ENCODE peak calls at places on chromosomes 11 and 22, in six cellular contexts. W is IMR-90, A is H9, N is neuronal stem cell, C is H1, P is trophoblast cell. Z is an unnamed sample.

GRCh38 chr11:34721646-34722045 is 100.8 kb downstream of the EHF start:
- DNase-seq in N (no peak), W (peak; percentile 27), P (no peak), A (no peak), C (no peak), Z (peak; percentile 51)

GRCh38 chr11:61586792-61587430 is 6.0 kb upstream of the SYT7 start:
- DNase-seq in P (peak; percentile 75), C (no peak), W (no peak), A (no peak), N (no peak), Z (no peak)

GRCh38 chr22:19816372-19817119 is 38.1 kb downstream of the GNB1L start:
- DNase-seq in N (no peak), W (no peak), A (no peak), P (no peak), C (no peak), Z (no peak)

GRCh38 chr22:49368976-49369725 is 458.5 kb downstream of the BRD1 start:
- DNase-seq in A (peak; percentile 21), P (no peak), C (no peak), W (no peak), N (no peak), Z (no peak)

GRCh38 chr11:561148-562003 is 606 bp downstream of the RASSF7 start:
- DNase-seq in N (no peak), A (no peak), C (no peak), W (no peak), P (peak; percentile 60), Z (no peak)

GRCh38 chr22:20299736-20300136 is 20.1 kb downstream of the DGCR6L start:
- DNase-seq in P (no peak), C (no peak), W (peak; percentile 28), N (no peak), A (no peak), Z (peak; percentile 10)

GRCh38 chr11:25775608-25776007 is 556.3 kb upstream of the ANO3 start:
- DNase-seq in C (no peak), W (no peak), P (no peak), N (no peak), A (no peak), Z (peak; percentile 13)

GRCh38 chr11:130168105-130168504 is 8.5 kb downstream of the ST14 start:
- DNase-seq in N (no peak), A (no peak), C (no peak), P (no peak), W (peak; percentile 88), Z (no peak)

GRCh38 chr11:11993814-11994213 is 14.6 kb downstream of the DKK3 start:
- DNase-seq in A (peak; percentile 55), P (peak; percentile 92), W (peak; percentile 86), N (no peak), C (no peak), Z (peak; percentile 93)

GRCh38 chr22:21448627-21449416 is 18.4 kb upstream of the TMEM191C start:
- DNase-seq in W (no peak), A (peak; percentile 18), C (no peak), P (no peak), N (no peak), Z (no peak)

GRCh38 chr22:24433868-24434471 is 6.6 kb downstream of the ADORA2A start:
- DNase-seq in W (peak; percentile 73), N (no peak), P (peak; percentile 46), C (no peak), A (no peak), Z (peak; percentile 73)

GRCh38 chr22:31075961-31076360 is 5.2 kb upstream of the SMTN start:
- DNase-seq in P (no peak), C (no peak), A (no peak), N (no peak), W (peak; percentile 41), Z (no peak)

GRCh38 chr11:112216591-112217105 is 9.6 kb upstream of the PTS start:
- DNase-seq in W (peak; percentile 83), N (no peak), C (no peak), A (no peak), P (no peak), Z (peak; percentile 53)

GRCh38 chr22:49772692-49773091 is 55.0 kb downstream of the BRD1 start:
- DNase-seq in C (no peak), N (no peak), A (no peak), P (no peak), W (no peak), Z (no peak)

GRCh38 chr11:24078056-24078455 is 418.8 kb upstream of the LUZP2 start:
- DNase-seq in N (no peak), P (no peak), W (peak; percentile 87), A (no peak), C (no peak), Z (peak; percentile 62)

GRCh38 chr11:77347962-77348361 is 46.5 kb upstream of the GDPD4 start:
- DNase-seq in A (no peak), W (no peak), N (no peak), C (no peak), P (no peak), Z (no peak)

GRCh38 chr11:107741044-107741823 is 29.4 kb upstream of the SLN start:
- DNase-seq in N (no peak), C (no peak), W (peak; percentile 44), P (peak; percentile 65), A (no peak), Z (peak; percentile 28)

GRCh38 chr22:29987143-29987542 is 93.1 kb upstream of the HORMAD2 start:
- DNase-seq in W (no peak), A (no peak), P (no peak), N (no peak), C (no peak), Z (no peak)

GRCh38 chr11:117259417-117259816 is 26.9 kb downstream of the RNF214 start:
- DNase-seq in W (peak; percentile 79), P (no peak), A (no peak), N (no peak), C (no peak), Z (no peak)

DNA sequence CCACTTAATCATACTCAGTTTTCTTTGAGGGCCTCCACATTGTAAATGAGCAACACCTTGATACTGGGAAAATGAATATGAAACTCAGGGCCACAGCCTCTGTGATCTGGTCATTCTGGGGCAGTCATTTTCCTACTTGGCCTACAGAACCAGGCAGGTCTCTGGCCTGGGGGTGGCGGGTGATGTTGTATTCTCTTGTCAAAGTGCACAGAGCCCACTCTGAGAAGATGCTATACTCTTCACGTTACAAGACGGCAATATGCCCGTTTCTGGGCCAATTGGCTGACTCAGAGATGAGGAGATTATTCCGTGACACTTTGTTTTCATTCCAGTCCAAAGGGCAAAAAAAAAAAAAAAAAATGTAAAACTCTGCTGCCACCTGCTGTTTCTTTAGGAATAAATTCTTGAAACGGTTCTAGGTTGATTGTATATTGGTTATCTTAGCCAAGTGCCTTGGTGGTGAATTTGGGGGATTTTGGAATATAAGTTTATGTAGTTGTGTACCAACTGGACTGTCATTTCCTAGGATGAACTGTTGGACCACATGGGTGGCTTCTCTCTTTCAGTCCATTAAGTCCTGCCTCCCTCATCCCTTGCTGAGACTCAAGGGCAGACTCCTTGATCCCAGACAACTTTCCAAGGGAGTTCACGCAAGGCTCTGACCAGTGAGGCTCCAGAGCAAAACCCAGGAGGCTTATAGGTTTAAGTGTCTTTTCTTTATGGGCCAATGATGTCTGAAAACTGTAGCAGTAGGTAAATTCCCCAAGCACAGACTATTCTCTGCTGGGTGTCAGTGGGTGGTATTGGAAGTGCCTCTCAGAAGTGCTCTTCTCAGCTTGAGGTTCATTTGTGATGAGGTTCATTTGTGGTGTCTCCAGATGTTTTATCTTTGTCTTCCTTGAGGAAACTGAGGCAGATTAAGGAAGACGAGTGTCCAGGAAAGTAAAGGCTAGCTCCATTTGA is 18.2 kb downstream of the ADM start:
- DNase-seq in P (peak; percentile 98), N (no peak), C (no peak), A (no peak), W (peak; percentile 93), Z (peak; percentile 95)
- H2BK120ac ChIP-seq in P (no peak overlapping the region), N (no peak overlapping the region), C (peak overlapping the region; percentile 88), A (no peak overlapping the region), W (peak overlapping the region; percentile 91), Z (peak overlapping the region; percentile 40)

DNA sequence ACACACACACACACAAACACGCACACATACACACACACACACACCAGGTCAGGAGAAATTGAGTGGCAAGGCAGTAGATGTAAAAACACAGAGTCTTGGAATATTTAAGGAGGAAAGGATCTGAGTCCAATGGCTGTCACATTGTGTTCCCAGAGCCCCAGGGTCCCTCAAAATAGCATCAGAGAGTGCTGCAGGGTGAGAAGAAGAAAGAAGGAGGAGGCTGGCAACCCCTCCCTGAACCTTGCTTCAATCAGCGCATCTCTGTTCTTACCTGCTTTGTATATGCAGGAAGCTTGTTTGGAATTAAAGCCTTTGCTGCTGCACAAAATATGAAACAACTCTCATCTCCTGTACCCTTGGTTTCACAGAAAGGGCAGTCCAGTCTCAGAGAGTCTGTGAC is 406.5 kb downstream of the MIAT start:
- DNase-seq in P (no peak), C (no peak), W (no peak), N (no peak), A (no peak), Z (no peak)
- H4K91ac ChIP-seq in P (no peak overlapping the region), C (no peak overlapping the region), W (no peak overlapping the region), N (no peak overlapping the region), A (no peak overlapping the region), Z (no peak overlapping the region)

GRCh38 chr11:65487467-65488272 is 11.2 kb upstream of the MALAT1 start:
- DNase-seq in A (peak; percentile 100), P (peak; percentile 100), N (peak; percentile 99), W (peak; percentile 100), C (peak; percentile 97), Z (peak; percentile 100)

GRCh38 chr11:65489061-65489705 is 9.7 kb upstream of the MALAT1 start:
- DNase-seq in N (peak; percentile 88), C (no peak), A (peak; percentile 93), P (peak; percentile 99), W (peak; percentile 90), Z (peak; percentile 98)

GRCh38 chr11:65485820-65486219 is 13.0 kb upstream of the MALAT1 start:
- DNase-seq in A (no peak), P (no peak), W (no peak), C (no peak), N (no peak), Z (no peak)

GRCh38 chr11:65488273-65489058 is 10.4 kb upstream of the MALAT1 start:
- DNase-seq in P (peak; percentile 67), W (peak; percentile 71), C (no peak), N (no peak), A (no peak), Z (peak; percentile 80)

DNA sequence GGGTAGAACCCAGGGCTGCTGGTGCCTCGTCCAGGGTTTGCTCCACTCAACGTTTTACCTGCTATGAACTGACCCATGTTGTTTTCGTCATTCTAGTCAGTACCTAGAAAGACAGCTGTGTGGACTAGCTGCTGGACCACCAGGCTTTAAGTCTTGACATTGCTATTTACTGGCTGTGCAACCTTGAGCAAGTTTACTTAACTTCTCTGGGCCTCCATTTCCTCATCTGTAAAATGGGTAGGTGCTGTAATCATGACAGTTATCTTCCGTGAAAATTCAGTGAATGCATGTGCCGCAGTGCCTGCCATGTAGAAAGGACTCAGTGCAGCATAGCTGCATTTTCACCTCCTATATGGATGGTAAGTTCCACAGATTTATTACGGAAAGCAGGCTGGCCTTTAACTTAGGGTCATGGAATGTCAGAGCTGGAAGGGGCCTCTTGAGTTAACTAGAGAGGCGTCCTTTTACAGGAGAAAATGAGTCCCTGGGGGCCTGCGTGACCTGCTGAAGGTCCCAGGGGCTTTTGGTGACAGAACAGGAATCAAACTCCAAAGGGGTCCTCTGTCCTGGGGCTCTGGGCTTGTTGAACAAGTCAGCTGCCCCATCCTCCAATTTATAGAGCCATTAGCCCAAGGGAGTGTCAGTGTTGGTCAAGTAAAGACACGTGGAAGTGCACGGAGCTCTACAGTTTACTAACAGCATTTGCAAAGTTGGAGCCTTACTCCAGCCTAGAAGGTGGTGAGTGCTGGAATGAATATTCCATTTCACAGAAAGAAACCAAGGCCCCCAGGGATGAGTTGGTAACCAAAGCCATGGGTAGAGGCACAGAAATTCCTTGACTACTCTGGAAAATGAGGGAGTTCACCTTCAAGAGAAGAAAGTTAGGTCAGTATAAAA is 12.0 kb upstream of the MALAT1 start:
- DNase-seq in A (no peak), N (no peak), P (peak; percentile 2), W (no peak), C (no peak), Z (no peak)
- H2BK120ac ChIP-seq in A (peak overlapping the region; percentile 27), N (no peak overlapping the region), P (peak overlapping the region; percentile 98), W (peak overlapping the region; percentile 94), C (peak overlapping the region; percentile 81), Z (peak overlapping the region; percentile 95)

GRCh38 chr22:22749167-22749758 is 104.8 kb downstream of the GGTLC2 start:
- DNase-seq in N (no peak), A (no peak), C (no peak), P (no peak), W (no peak), Z (no peak)
- H4K91ac ChIP-seq in N (no peak overlapping the region), A (no peak overlapping the region), C (no peak overlapping the region), P (no peak overlapping the region), W (no peak overlapping the region), Z (no peak overlapping the region)